ENCODE peak calls at places on chromosomes 6 and 20, in nine cellular contexts. One of them, this sample, is unnamed.

GRCh38 chr20:36317675-36318074 is 11.5 kb downstream of the DLGAP4 start:
- DNase-seq in psoas muscle: peak; percentile 18
- DNase-seq in uterus: no peak
- DNase-seq in HFF-Myc: no peak
- DNase-seq in right lobe of liver: no peak
- DNase-seq in ovary: no peak
- DNase-seq in fibroblast of pulmonary artery: no peak
- DNase-seq in GM12864: no peak
- DNase-seq in endodermal cell: peak; percentile 24
- DNase-seq in this sample: no peak

GRCh38 chr20:52103469-52103910 is 88.1 kb downstream of the ZFP64 start:
- DNase-seq in psoas muscle: no peak
- DNase-seq in uterus: no peak
- DNase-seq in HFF-Myc: no peak
- DNase-seq in right lobe of liver: no peak
- DNase-seq in ovary: no peak
- DNase-seq in fibroblast of pulmonary artery: peak; percentile 23
- DNase-seq in GM12864: no peak
- DNase-seq in endodermal cell: peak; percentile 75
- DNase-seq in this sample: no peak

GRCh38 chr6:136067731-136068341 is 182.3 kb downstream of the MTFR2 start:
- DNase-seq in psoas muscle: no peak
- DNase-seq in uterus: no peak
- DNase-seq in HFF-Myc: no peak
- DNase-seq in right lobe of liver: no peak
- DNase-seq in ovary: no peak
- DNase-seq in fibroblast of pulmonary artery: peak; percentile 64
- DNase-seq in GM12864: no peak
- DNase-seq in endodermal cell: peak; percentile 79
- DNase-seq in this sample: no peak

GRCh38 chr20:17161661-17162410 is 65.0 kb upstream of the PCSK2 start:
- DNase-seq in psoas muscle: no peak
- DNase-seq in uterus: no peak
- DNase-seq in HFF-Myc: no peak
- DNase-seq in right lobe of liver: no peak
- DNase-seq in ovary: no peak
- DNase-seq in fibroblast of pulmonary artery: no peak
- DNase-seq in GM12864: no peak
- DNase-seq in endodermal cell: no peak
- DNase-seq in this sample: no peak

GRCh38 chr6:26175428-26176181 is 88.4 kb downstream of the HFE start:
- DNase-seq in psoas muscle: no peak
- DNase-seq in uterus: no peak
- DNase-seq in HFF-Myc: peak; percentile 58
- DNase-seq in right lobe of liver: no peak
- DNase-seq in ovary: no peak
- DNase-seq in fibroblast of pulmonary artery: peak; percentile 87
- DNase-seq in GM12864: no peak
- DNase-seq in endodermal cell: peak; percentile 80
- DNase-seq in this sample: no peak

GRCh38 chr20:40925829-40926228 is 102.8 kb upstream of the TOP1 start:
- DNase-seq in psoas muscle: no peak
- DNase-seq in uterus: no peak
- DNase-seq in HFF-Myc: no peak
- DNase-seq in right lobe of liver: no peak
- DNase-seq in ovary: no peak
- DNase-seq in fibroblast of pulmonary artery: no peak
- DNase-seq in GM12864: no peak
- DNase-seq in endodermal cell: no peak
- DNase-seq in this sample: no peak

GRCh38 chr6:106446287-106446885 is 85.9 kb downstream of the CRYBG1 start:
- DNase-seq in psoas muscle: no peak
- DNase-seq in uterus: no peak
- DNase-seq in HFF-Myc: no peak
- DNase-seq in right lobe of liver: no peak
- DNase-seq in ovary: no peak
- DNase-seq in fibroblast of pulmonary artery: peak; percentile 36
- DNase-seq in GM12864: no peak
- DNase-seq in endodermal cell: no peak
- DNase-seq in this sample: no peak

GRCh38 chr6:40477246-40478126 is 109.7 kb downstream of the LRFN2 start:
- DNase-seq in psoas muscle: no peak
- DNase-seq in uterus: no peak
- DNase-seq in HFF-Myc: no peak
- DNase-seq in right lobe of liver: no peak
- DNase-seq in ovary: no peak
- DNase-seq in fibroblast of pulmonary artery: no peak
- DNase-seq in GM12864: no peak
- DNase-seq in endodermal cell: peak; percentile 88
- DNase-seq in this sample: no peak

GRCh38 chr6:52389264-52389625 is 27.3 kb downstream of the PAQR8 start:
- DNase-seq in psoas muscle: no peak
- DNase-seq in uterus: no peak
- DNase-seq in HFF-Myc: no peak
- DNase-seq in right lobe of liver: no peak
- DNase-seq in ovary: no peak
- DNase-seq in fibroblast of pulmonary artery: no peak
- DNase-seq in GM12864: no peak
- DNase-seq in endodermal cell: no peak
- DNase-seq in this sample: no peak

GRCh38 chr6:75892384-75892783 is 143.3 kb downstream of the MYO6 start:
- DNase-seq in psoas muscle: no peak
- DNase-seq in uterus: no peak
- DNase-seq in HFF-Myc: no peak
- DNase-seq in right lobe of liver: no peak
- DNase-seq in ovary: no peak
- DNase-seq in fibroblast of pulmonary artery: no peak
- DNase-seq in GM12864: no peak
- DNase-seq in endodermal cell: no peak
- DNase-seq in this sample: no peak

GRCh38 chr6:39982720-39983119 is 48.5 kb upstream of the MOCS1 start:
- DNase-seq in psoas muscle: no peak
- DNase-seq in uterus: no peak
- DNase-seq in HFF-Myc: no peak
- DNase-seq in right lobe of liver: no peak
- DNase-seq in ovary: no peak
- DNase-seq in fibroblast of pulmonary artery: no peak
- DNase-seq in GM12864: no peak
- DNase-seq in endodermal cell: no peak
- DNase-seq in this sample: no peak

GRCh38 chr20:59183751-59184150 is 20.1 kb downstream of the ZNF831 start:
- DNase-seq in psoas muscle: no peak
- DNase-seq in uterus: no peak
- DNase-seq in HFF-Myc: no peak
- DNase-seq in right lobe of liver: no peak
- DNase-seq in ovary: no peak
- DNase-seq in fibroblast of pulmonary artery: no peak
- DNase-seq in GM12864: no peak
- DNase-seq in endodermal cell: no peak
- DNase-seq in this sample: no peak

GRCh38 chr6:14758421-14759043 is 487.3 kb upstream of the JARID2 start:
- DNase-seq in psoas muscle: no peak
- DNase-seq in uterus: no peak
- DNase-seq in HFF-Myc: no peak
- DNase-seq in right lobe of liver: peak; percentile 92
- DNase-seq in ovary: no peak
- DNase-seq in fibroblast of pulmonary artery: no peak
- DNase-seq in GM12864: no peak
- DNase-seq in endodermal cell: no peak
- DNase-seq in this sample: no peak

GRCh38 chr6:87728706-87729105 is 26.7 kb upstream of the AKIRIN2 start:
- DNase-seq in psoas muscle: no peak
- DNase-seq in uterus: no peak
- DNase-seq in HFF-Myc: no peak
- DNase-seq in right lobe of liver: no peak
- DNase-seq in ovary: no peak
- DNase-seq in fibroblast of pulmonary artery: no peak
- DNase-seq in GM12864: no peak
- DNase-seq in endodermal cell: no peak
- DNase-seq in this sample: no peak

DNA sequence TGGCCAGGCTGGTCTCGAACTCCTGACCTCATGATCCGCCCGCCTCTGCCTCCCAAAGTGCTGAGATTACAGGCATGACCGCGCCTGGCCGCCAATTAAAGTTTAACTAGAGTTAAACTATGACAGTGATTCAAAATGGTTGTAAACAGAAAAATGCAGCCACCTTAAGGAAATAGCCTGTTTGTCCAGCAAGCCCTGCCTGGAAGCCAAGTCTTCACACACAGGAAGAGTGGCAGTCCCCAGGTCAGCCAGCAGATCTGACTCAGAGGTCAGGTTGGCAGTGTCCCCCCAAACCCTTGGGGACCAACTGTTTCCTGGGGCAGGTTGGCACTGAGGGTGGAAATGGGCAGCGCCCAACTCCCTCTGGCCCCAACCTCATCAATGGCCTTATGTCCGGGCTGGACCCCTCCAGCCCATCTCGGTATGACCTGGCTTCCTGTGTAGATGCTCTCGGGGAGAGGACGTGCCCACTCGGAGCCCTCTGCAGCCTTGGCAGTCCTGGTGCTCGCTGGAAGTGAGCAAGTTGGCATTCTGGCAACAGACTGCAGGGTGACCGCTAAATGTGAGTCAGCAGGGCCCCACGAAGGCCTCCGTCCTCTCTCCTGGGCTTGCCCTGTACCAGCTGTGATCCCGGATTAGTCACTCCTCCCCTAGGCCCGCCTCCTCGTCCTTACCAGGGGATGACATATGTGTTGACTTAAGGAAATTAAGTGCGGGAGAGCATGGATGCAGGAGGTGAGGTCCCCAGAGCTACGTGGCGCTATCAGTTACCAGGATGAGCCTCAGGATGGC is 9.7 kb upstream of the HSP90AB1 start:
- DNase-seq in psoas muscle: peak; percentile 96
- DNase-seq in uterus: peak; percentile 95
- DNase-seq in HFF-Myc: peak; percentile 91
- DNase-seq in right lobe of liver: peak; percentile 96
- DNase-seq in ovary: peak; percentile 84
- DNase-seq in fibroblast of pulmonary artery: peak; percentile 91
- DNase-seq in GM12864: no peak
- DNase-seq in endodermal cell: peak; percentile 92
- DNase-seq in this sample: peak; percentile 88
- H3K4me3 ChIP-seq in psoas muscle: peak overlapping the region; percentile 69
- H3K4me3 ChIP-seq in uterus: peak overlapping the region; percentile 57
- H3K4me3 ChIP-seq in HFF-Myc: peak overlapping the region; percentile 45
- H3K4me3 ChIP-seq in right lobe of liver: peak overlapping the region; percentile 62
- H3K4me3 ChIP-seq in ovary: peak overlapping the region; percentile 53
- H3K4me3 ChIP-seq in fibroblast of pulmonary artery: peak overlapping the region; percentile 66
- H3K4me3 ChIP-seq in GM12864: peak overlapping the region; percentile 55
- H3K4me3 ChIP-seq in endodermal cell: peak overlapping the region; percentile 81
- H3K4me3 ChIP-seq in this sample: peak overlapping the region; percentile 67

DNA sequence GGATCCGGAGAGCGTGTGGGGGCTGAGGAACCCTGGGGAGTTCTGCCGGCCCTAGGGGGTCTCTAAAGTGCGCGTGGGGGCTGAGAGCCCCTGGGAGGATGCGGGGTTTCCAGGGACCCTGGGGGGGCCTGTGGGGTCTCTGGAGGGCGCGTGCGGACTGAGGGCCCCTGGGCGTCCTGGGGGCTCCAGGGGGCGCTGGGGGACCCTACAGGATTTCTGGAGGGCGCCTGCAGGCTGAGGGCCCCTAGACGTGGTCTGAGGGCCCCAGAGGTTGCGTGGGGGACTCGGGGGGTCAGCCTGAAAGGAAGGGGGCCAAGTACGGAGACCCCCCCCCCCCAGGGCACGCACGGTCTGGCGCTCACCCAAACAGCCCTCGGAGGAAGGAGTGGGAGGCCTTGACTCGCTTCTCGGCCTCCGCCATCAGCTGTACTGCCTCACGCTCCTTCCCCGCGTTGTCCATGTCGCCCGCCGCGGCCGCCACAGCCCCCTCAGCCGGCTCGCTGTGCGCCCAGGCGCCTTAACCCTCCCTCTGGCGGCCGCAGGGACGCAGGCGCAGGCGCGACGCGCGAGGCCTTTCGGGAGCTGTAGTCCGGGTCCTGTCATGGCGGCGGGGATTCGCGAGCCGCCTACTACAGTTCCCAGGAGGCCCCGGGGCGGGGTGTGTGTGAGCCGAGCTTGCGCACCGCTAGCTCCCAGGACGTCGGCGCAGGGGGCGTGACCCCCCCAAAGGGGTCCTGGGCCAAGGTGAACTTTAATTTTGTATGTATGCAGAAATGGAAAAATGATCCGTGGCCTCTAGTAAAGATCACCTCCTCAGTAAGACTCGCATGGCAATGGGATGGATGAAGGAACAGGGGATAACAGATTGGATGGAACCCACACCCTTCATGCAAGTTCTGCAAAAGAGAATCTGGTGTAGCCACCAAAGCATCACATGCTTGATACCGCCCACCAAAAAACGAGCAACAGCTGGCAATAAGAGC is at the start of gene NAPB:
- DNase-seq in psoas muscle: peak; percentile 97
- DNase-seq in uterus: peak; percentile 90
- DNase-seq in HFF-Myc: peak; percentile 61
- DNase-seq in right lobe of liver: peak; percentile 97
- DNase-seq in ovary: peak; percentile 95
- DNase-seq in fibroblast of pulmonary artery: peak; percentile 92
- DNase-seq in GM12864: peak; percentile 74
- DNase-seq in endodermal cell: peak; percentile 98
- DNase-seq in this sample: no peak
- TF ChIP-seq CTCF in psoas muscle: peak; percentile 61
- TF ChIP-seq CTCF in uterus: peak; percentile 32
- TF ChIP-seq CTCF in HFF-Myc: no peak
- TF ChIP-seq CTCF in right lobe of liver: peak; percentile 42
- TF ChIP-seq CTCF in ovary: peak; percentile 83
- TF ChIP-seq CTCF in fibroblast of pulmonary artery: peak; percentile 13
- TF ChIP-seq CTCF in GM12864: peak; percentile 29
- TF ChIP-seq CTCF in endodermal cell: peak; percentile 70
- TF ChIP-seq CTCF in this sample: peak; percentile 67

DNA sequence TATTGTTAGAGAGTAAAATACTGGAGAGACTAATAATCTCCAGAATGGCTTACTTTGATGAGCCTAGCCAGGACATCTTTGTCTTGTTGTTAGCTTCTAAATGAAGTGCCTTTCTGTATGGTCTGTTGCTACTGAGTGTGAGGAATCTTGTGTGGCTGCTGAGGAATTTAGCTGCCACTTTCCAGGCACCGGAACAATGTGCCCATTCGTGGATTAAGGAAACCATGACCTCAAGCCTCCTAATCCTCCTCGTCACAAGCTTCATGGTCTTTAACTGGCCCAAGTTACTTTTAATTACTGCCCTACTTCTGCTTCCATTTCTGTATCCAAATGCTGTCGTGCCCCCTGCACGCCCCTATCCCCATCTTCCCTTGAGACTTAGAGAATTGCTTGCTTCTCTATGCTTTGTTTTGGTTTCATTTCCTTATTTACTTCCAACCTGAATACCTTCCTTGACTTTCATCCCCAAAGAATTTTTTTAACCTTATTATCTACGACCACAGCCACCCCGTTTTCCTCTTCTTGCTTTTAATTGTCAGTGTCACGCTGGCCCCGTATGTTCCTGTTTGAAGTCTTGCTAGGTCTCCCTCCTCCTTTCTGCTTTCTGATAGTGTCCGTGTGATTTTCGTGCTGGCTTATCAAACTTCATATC is 40.0 kb downstream of the RNF217 start:
- DNase-seq in psoas muscle: no peak
- DNase-seq in uterus: no peak
- DNase-seq in HFF-Myc: no peak
- DNase-seq in right lobe of liver: no peak
- DNase-seq in ovary: no peak
- DNase-seq in fibroblast of pulmonary artery: peak; percentile 72
- DNase-seq in GM12864: no peak
- DNase-seq in endodermal cell: peak; percentile 57
- DNase-seq in this sample: no peak
- H3K4me3 ChIP-seq in psoas muscle: peak overlapping the region; percentile 54
- H3K4me3 ChIP-seq in uterus: peak overlapping the region; percentile 1
- H3K4me3 ChIP-seq in HFF-Myc: no peak overlapping the region
- H3K4me3 ChIP-seq in right lobe of liver: no peak overlapping the region
- H3K4me3 ChIP-seq in ovary: no peak overlapping the region
- H3K4me3 ChIP-seq in fibroblast of pulmonary artery: peak overlapping the region; percentile 51
- H3K4me3 ChIP-seq in GM12864: no peak overlapping the region
- H3K4me3 ChIP-seq in endodermal cell: no peak overlapping the region
- H3K4me3 ChIP-seq in this sample: peak overlapping the region; percentile 26

GRCh38 chr6:129432738-129433137 is 277.2 kb downstream of the ARHGAP18 start:
- DNase-seq in psoas muscle: no peak
- DNase-seq in uterus: no peak
- DNase-seq in HFF-Myc: no peak
- DNase-seq in right lobe of liver: no peak
- DNase-seq in ovary: no peak
- DNase-seq in fibroblast of pulmonary artery: no peak
- DNase-seq in GM12864: no peak
- DNase-seq in endodermal cell: no peak
- DNase-seq in this sample: no peak
- TF ChIP-seq CTCF in psoas muscle: no peak
- TF ChIP-seq CTCF in uterus: no peak
- TF ChIP-seq CTCF in HFF-Myc: peak; percentile 42
- TF ChIP-seq CTCF in right lobe of liver: no peak
- TF ChIP-seq CTCF in ovary: no peak
- TF ChIP-seq CTCF in fibroblast of pulmonary artery: peak; percentile 37
- TF ChIP-seq CTCF in GM12864: peak; percentile 53
- TF ChIP-seq CTCF in endodermal cell: peak; percentile 61
- TF ChIP-seq CTCF in this sample: no peak